ENCODE peak calls at places on chromosomes 12 and 14, in five cellular contexts. I is stimulated activated CD8-positive, alpha-beta memory T cell treated with anti-CD3 and anti-CD28 coated beads, Interleukin-4, amount 100 ng/mL, for 48 hours; K is central memory CD4-positive, alpha-beta T cell; D is endothelial cell; M is RPMI7951. Q is an unnamed sample.

GRCh38 chr12:62584619-62585018 is 118.0 kb downstream of the MON2 start:
- DNase-seq in I (no peak), K (no peak), D (no peak), M (no peak), Q (no peak)

GRCh38 chr14:68694516-68695235 is 98.2 kb downstream of the ZFP36L1 start:
- DNase-seq in I (no peak), K (no peak), D (no peak), M (peak), Q (no peak)

GRCh38 chr12:27177716-27178115 is 66.4 kb upstream of the STK38L start:
- DNase-seq in I (no peak), K (no peak), D (no peak), M (peak), Q (no peak)

GRCh38 chr12:106245767-106246166 is 2.1 kb downstream of the CKAP4 start:
- DNase-seq in I (no peak), K (no peak), D (no peak), M (peak), Q (no peak)

GRCh38 chr12:102300824-102301461 is 103.3 kb upstream of the PMCH start:
- DNase-seq in I (no peak), K (no peak), D (peak), M (peak), Q (peak)

GRCh38 chr14:22099942-22100763 is 426.5 kb upstream of the OR4E1 start:
- DNase-seq in I (peak), K (peak), D (peak), M (peak), Q (peak)

GRCh38 chr12:4909734-4910501 is at the start of gene KCNA1:
- DNase-seq in I (peak), K (no peak), D (peak), M (no peak), Q (no peak)

GRCh38 chr12:111408116-111408440 is 2.4 kb downstream of the SH2B3 start:
- DNase-seq in I (no peak), K (no peak), D (no peak), M (no peak), Q (no peak)

GRCh38 chr12:6229224-6229748 is 29.1 kb downstream of the CD9 start:
- DNase-seq in I (no peak), K (no peak), D (no peak), M (no peak), Q (peak)

GRCh38 chr14:90319173-90319572 is 12.6 kb downstream of the NRDE2 start:
- DNase-seq in I (no peak), K (no peak), D (no peak), M (no peak), Q (no peak)

GRCh38 chr14:93126124-93126523 is 10.4 kb upstream of the ITPK1 start:
- DNase-seq in I (no peak), K (no peak), D (no peak), M (no peak), Q (no peak)

GRCh38 chr12:105076098-105076497 is 8.2 kb downstream of the ALDH1L2 start:
- DNase-seq in I (no peak), K (no peak), D (no peak), M (peak), Q (no peak)

GRCh38 chr12:61365001-61365400 is 895.2 kb upstream of the USP15 start:
- DNase-seq in I (no peak), K (no peak), D (no peak), M (no peak), Q (no peak)

GRCh38 chr12:88931598-88931997 is 351.3 kb upstream of the KITLG start:
- DNase-seq in I (no peak), K (no peak), D (no peak), M (peak), Q (no peak)

GRCh38 chr12:18400186-18400585 is 138.9 kb downstream of the PIK3C2G start:
- DNase-seq in I (no peak), K (no peak), D (no peak), M (peak), Q (no peak)

GRCh38 chr12:29709641-29710040 is 74.1 kb downstream of the TMTC1 start:
- DNase-seq in I (no peak), K (no peak), D (no peak), M (no peak), Q (no peak)

GRCh38 chr12:38390968-38391367 is 74.4 kb downstream of the ALG10B start:
- DNase-seq in I (no peak), K (no peak), D (no peak), M (no peak), Q (no peak)

GRCh38 chr14:100815478-100816285 is 10.2 kb upstream of the MEG3 start:
- DNase-seq in I (no peak), K (no peak), D (no peak), M (peak), Q (no peak)

GRCh38 chr14:59032821-59033220 is 155.6 kb upstream of the DAAM1 start:
- DNase-seq in I (no peak), K (no peak), D (no peak), M (peak), Q (no peak)

GRCh38 chr14:93301821-93302447 is 30.9 kb downstream of the BTBD7 start:
- DNase-seq in I (no peak), K (no peak), D (no peak), M (no peak), Q (no peak)

GRCh38 chr14:97387252-97387882 is 590.2 kb downstream of the VRK1 start:
- DNase-seq in I (no peak), K (no peak), D (no peak), M (no peak), Q (no peak)

GRCh38 chr12:21697829-21698630 is 40.4 kb upstream of the LDHB start:
- DNase-seq in I (no peak), K (peak), D (no peak), M (peak), Q (peak)

GRCh38 chr12:16692099-16692498 is 86.1 kb upstream of the LMO3 start:
- DNase-seq in I (no peak), K (no peak), D (no peak), M (no peak), Q (no peak)

GRCh38 chr14:44369401-44370123 is 137.5 kb downstream of the FSCB start:
- DNase-seq in I (no peak), K (no peak), D (no peak), M (no peak), Q (no peak)

GRCh38 chr12:77569876-77570275 is 260.8 kb upstream of the NAV3 start:
- DNase-seq in I (no peak), K (no peak), D (no peak), M (no peak), Q (no peak)

GRCh38 chr14:90523544-90523943 is 126.7 kb downstream of the CALM1 start:
- DNase-seq in I (no peak), K (no peak), D (no peak), M (peak), Q (no peak)